ENCODE peak calls at places on chromosomes 7 and 10, in seven cellular contexts. A, M, Y, K, F, P and L are unnamed samples.

GRCh38 chr10:11882646-11883375 is 59.7 kb downstream of the PROSER2 start:
- DNase-seq in P (no peak), K (no peak), M (no peak), Y (no peak), A (no peak), F (no peak), L (no peak)

GRCh38 chr7:151851160-151851751 is 25.7 kb downstream of the PRKAG2 start:
- DNase-seq in M (no peak), K (no peak), A (no peak), Y (no peak), P (peak; percentile 45), F (peak; percentile 45), L (peak; percentile 88)

GRCh38 chr7:158028971-158029370 is 558.7 kb downstream of the PTPRN2 start:
- DNase-seq in P (no peak), A (peak; percentile 33), K (no peak), Y (no peak), F (no peak), M (no peak), L (no peak)

GRCh38 chr10:100436255-100436654 is 26.6 kb upstream of the WNT8B start:
- DNase-seq in K (no peak), M (no peak), Y (no peak), A (no peak), P (no peak), F (no peak), L (no peak)

GRCh38 chr10:130022501-130023299 is 58.6 kb upstream of the EBF3 start:
- DNase-seq in P (no peak), F (no peak), M (no peak), K (no peak), A (peak; percentile 55), Y (no peak), L (peak; percentile 92)

GRCh38 chr10:132197271-132198067 is 10.7 kb downstream of the DPYSL4 start:
- DNase-seq in M (no peak), Y (no peak), F (no peak), P (no peak), K (no peak), A (peak; percentile 67), L (no peak)

GRCh38 chr7:91050677-91051076 is 213.6 kb upstream of the FZD1 start:
- DNase-seq in A (no peak), Y (no peak), M (no peak), K (no peak), P (peak; percentile 50), F (no peak), L (peak; percentile 73)

GRCh38 chr7:108486291-108486966 is 30.2 kb upstream of the NRCAM start:
- DNase-seq in M (no peak), Y (no peak), F (no peak), A (no peak), P (no peak), K (no peak), L (peak; percentile 8)

GRCh38 chr10:66717221-66717981 is 208.4 kb upstream of the LRRTM3 start:
- DNase-seq in P (no peak), F (no peak), M (peak; percentile 31), K (no peak), Y (peak; percentile 2), A (no peak), L (no peak)

GRCh38 chr7:37448057-37448636 is 517 bp downstream of the ELMO1 start:
- DNase-seq in A (peak; percentile 79), F (no peak), M (no peak), K (no peak), Y (no peak), P (peak; percentile 28), L (no peak)

GRCh38 chr10:22434521-22434920 is 89.2 kb downstream of the SPAG6 start:
- DNase-seq in F (no peak), K (no peak), M (no peak), Y (no peak), A (no peak), P (peak; percentile 43), L (peak; percentile 5)

GRCh38 chr10:115827650-115828049 is 445.4 kb downstream of the GFRA1 start:
- DNase-seq in P (no peak), A (no peak), F (no peak), Y (no peak), K (no peak), M (no peak), L (no peak)

GRCh38 chr7:129436335-129436923 is 2.2 kb downstream of the STRIP2 start:
- DNase-seq in K (no peak), F (no peak), P (peak; percentile 10), Y (peak; percentile 55), M (no peak), A (no peak), L (no peak)

GRCh38 chr7:127995157-127995865 is 35.9 kb downstream of the LRRC4 start:
- DNase-seq in K (no peak), P (no peak), F (no peak), M (no peak), Y (no peak), A (no peak), L (no peak)

GRCh38 chr10:43408331-43408709 is 666 bp downstream of the HNRNPF start:
- DNase-seq in M (no peak), F (no peak), A (no peak), K (no peak), P (no peak), Y (no peak), L (no peak)

GRCh38 chr7:5139998-5140397 is 50.0 kb upstream of the WIPI2 start:
- DNase-seq in K (no peak), F (peak; percentile 46), Y (no peak), M (no peak), P (no peak), A (no peak), L (no peak)